ENCODE peak calls at places on chromosomes 6 and 20, in seven cellular contexts. One of them, this sample, is unnamed.

GRCh38 chr6:453152-453551 is 61.6 kb downstream of the IRF4 start:
- DNase-seq in AG04450: no peak
- DNase-seq in germinal center: no peak
- DNase-seq in putamen: peak
- DNase-seq in HFFc6: no peak
- DNase-seq in HAP-1: no peak
- DNase-seq in GDM1: no peak
- DNase-seq in this sample: no peak

GRCh38 chr6:152026291-152026690 is 218.8 kb downstream of the ESR1 start:
- DNase-seq in putamen: no peak
- DNase-seq in GDM1: no peak
- DNase-seq in germinal center: no peak
- DNase-seq in AG04450: no peak
- DNase-seq in HAP-1: no peak
- DNase-seq in HFFc6: no peak
- DNase-seq in this sample: no peak

GRCh38 chr6:42021847-42022754 is 28.2 kb upstream of the TAF8 start:
- DNase-seq in germinal center: peak
- DNase-seq in HFFc6: no peak
- DNase-seq in AG04450: no peak
- DNase-seq in putamen: no peak
- DNase-seq in HAP-1: no peak
- DNase-seq in GDM1: no peak
- DNase-seq in this sample: no peak

GRCh38 chr20:3354247-3354646 is 53.2 kb downstream of the DNAAF9 start:
- DNase-seq in germinal center: no peak
- DNase-seq in AG04450: no peak
- DNase-seq in HFFc6: no peak
- DNase-seq in GDM1: no peak
- DNase-seq in putamen: no peak
- DNase-seq in HAP-1: no peak
- DNase-seq in this sample: no peak

GRCh38 chr6:169844946-169845345 is 93.5 kb downstream of the ERMARD start:
- DNase-seq in putamen: no peak
- DNase-seq in germinal center: no peak
- DNase-seq in GDM1: no peak
- DNase-seq in HFFc6: no peak
- DNase-seq in AG04450: no peak
- DNase-seq in HAP-1: no peak
- DNase-seq in this sample: no peak

GRCh38 chr6:146358341-146359046 is 185.1 kb upstream of the RAB32 start:
- DNase-seq in AG04450: no peak
- DNase-seq in GDM1: no peak
- DNase-seq in putamen: no peak
- DNase-seq in HAP-1: no peak
- DNase-seq in HFFc6: peak
- DNase-seq in germinal center: no peak
- DNase-seq in this sample: no peak

GRCh38 chr6:37928217-37928616 is 108.7 kb downstream of the ZFAND3 start:
- DNase-seq in HFFc6: no peak
- DNase-seq in HAP-1: no peak
- DNase-seq in putamen: no peak
- DNase-seq in GDM1: no peak
- DNase-seq in AG04450: no peak
- DNase-seq in germinal center: no peak
- DNase-seq in this sample: no peak

GRCh38 chr6:9233686-9234085 is 798.3 kb upstream of the SLC35B3 start:
- DNase-seq in AG04450: no peak
- DNase-seq in putamen: no peak
- DNase-seq in germinal center: no peak
- DNase-seq in HAP-1: no peak
- DNase-seq in HFFc6: no peak
- DNase-seq in GDM1: no peak
- DNase-seq in this sample: no peak

GRCh38 chr6:19438566-19439353 is 398.4 kb upstream of the ID4 start:
- DNase-seq in putamen: no peak
- DNase-seq in HAP-1: no peak
- DNase-seq in AG04450: no peak
- DNase-seq in GDM1: no peak
- DNase-seq in germinal center: no peak
- DNase-seq in HFFc6: no peak
- DNase-seq in this sample: no peak

GRCh38 chr6:121867095-121867494 is 431.6 kb downstream of the GJA1 start:
- DNase-seq in HAP-1: no peak
- DNase-seq in HFFc6: peak
- DNase-seq in putamen: no peak
- DNase-seq in AG04450: no peak
- DNase-seq in germinal center: no peak
- DNase-seq in GDM1: no peak
- DNase-seq in this sample: no peak

GRCh38 chr6:136739071-136739470 is 53.2 kb downstream of the MAP3K5 start:
- DNase-seq in HAP-1: no peak
- DNase-seq in AG04450: no peak
- DNase-seq in germinal center: no peak
- DNase-seq in putamen: no peak
- DNase-seq in GDM1: no peak
- DNase-seq in HFFc6: no peak
- DNase-seq in this sample: no peak

GRCh38 chr20:8272758-8273157 is 140.7 kb downstream of the PLCB1 start:
- DNase-seq in AG04450: no peak
- DNase-seq in HFFc6: no peak
- DNase-seq in GDM1: peak
- DNase-seq in HAP-1: no peak
- DNase-seq in putamen: no peak
- DNase-seq in germinal center: no peak
- DNase-seq in this sample: no peak

GRCh38 chr20:49786226-49786625 is 26.4 kb upstream of the SLC9A8 start:
- DNase-seq in putamen: no peak
- DNase-seq in GDM1: no peak
- DNase-seq in HAP-1: no peak
- DNase-seq in germinal center: peak
- DNase-seq in AG04450: no peak
- DNase-seq in HFFc6: no peak
- DNase-seq in this sample: peak

GRCh38 chr6:22141271-22141745 is 155.5 kb downstream of the PRL start:
- DNase-seq in germinal center: no peak
- DNase-seq in putamen: no peak
- DNase-seq in AG04450: no peak
- DNase-seq in HAP-1: peak
- DNase-seq in GDM1: no peak
- DNase-seq in HFFc6: no peak
- DNase-seq in this sample: no peak

GRCh38 chr6:109455502-109456282 is at the start of gene MICAL1:
- DNase-seq in HAP-1: peak
- DNase-seq in GDM1: no peak
- DNase-seq in putamen: no peak
- DNase-seq in germinal center: peak
- DNase-seq in HFFc6: peak
- DNase-seq in AG04450: no peak
- DNase-seq in this sample: peak

GRCh38 chr6:10968776-10969175 is 75.3 kb downstream of the ELOVL2 start:
- DNase-seq in GDM1: no peak
- DNase-seq in germinal center: no peak
- DNase-seq in putamen: no peak
- DNase-seq in HAP-1: no peak
- DNase-seq in HFFc6: peak
- DNase-seq in AG04450: peak
- DNase-seq in this sample: no peak

GRCh38 chr6:154367333-154367732 is 10.7 kb upstream of the IPCEF1 start:
- DNase-seq in germinal center: no peak
- DNase-seq in GDM1: no peak
- DNase-seq in putamen: no peak
- DNase-seq in AG04450: no peak
- DNase-seq in HFFc6: no peak
- DNase-seq in HAP-1: no peak
- DNase-seq in this sample: no peak

GRCh38 chr6:149477544-149477943 is 7.3 kb downstream of the ZC3H12D start:
- DNase-seq in HFFc6: no peak
- DNase-seq in germinal center: no peak
- DNase-seq in HAP-1: no peak
- DNase-seq in putamen: no peak
- DNase-seq in AG04450: no peak
- DNase-seq in GDM1: no peak
- DNase-seq in this sample: no peak

GRCh38 chr6:84467296-84467695 is 239.9 kb upstream of the CEP162 start:
- DNase-seq in putamen: no peak
- DNase-seq in GDM1: no peak
- DNase-seq in germinal center: no peak
- DNase-seq in HFFc6: no peak
- DNase-seq in HAP-1: no peak
- DNase-seq in AG04450: no peak
- DNase-seq in this sample: no peak

GRCh38 chr20:33769032-33769431 is 37.2 kb downstream of the ZNF341 start:
- DNase-seq in HFFc6: no peak
- DNase-seq in putamen: no peak
- DNase-seq in germinal center: no peak
- DNase-seq in HAP-1: no peak
- DNase-seq in GDM1: no peak
- DNase-seq in AG04450: no peak
- DNase-seq in this sample: no peak

GRCh38 chr6:115896538-115897129 is 164.1 kb downstream of the FRK start:
- DNase-seq in GDM1: no peak
- DNase-seq in HFFc6: peak
- DNase-seq in HAP-1: peak
- DNase-seq in germinal center: peak
- DNase-seq in putamen: peak
- DNase-seq in AG04450: no peak
- DNase-seq in this sample: peak

This sample was measured in RPMI8226.